ENCODE peak calls at places on chromosomes 6 and 20, in four cellular contexts. One of them, this sample, is unnamed.

GRCh38 chr6:32843979-32844838 is at the start of gene PSMB8:
- DNase-seq in left ventricle myocardium superior: peak; percentile 96
- DNase-seq in CD4-positive, CD25-positive, alpha-beta regulatory T cell: peak; percentile 98
- DNase-seq in stimulated activated CD4-positive, alpha-beta T cell treated with anti-CD3 and anti-CD28 coated beads, Interleukin-15, amount 100 ng/mL, for 1 hour: peak; percentile 92
- DNase-seq in this sample: peak; percentile 97

GRCh38 chr20:37901667-37902503 is 1.0 kb upstream of the VSTM2L start:
- DNase-seq in CD4-positive, CD25-positive, alpha-beta regulatory T cell: no peak
- DNase-seq in left ventricle myocardium superior: no peak
- DNase-seq in stimulated activated CD4-positive, alpha-beta T cell treated with anti-CD3 and anti-CD28 coated beads, Interleukin-15, amount 100 ng/mL, for 1 hour: no peak
- DNase-seq in this sample: no peak

GRCh38 chr6:149112976-149113375 is 204.5 kb upstream of the TAB2 start:
- DNase-seq in CD4-positive, CD25-positive, alpha-beta regulatory T cell: no peak
- DNase-seq in stimulated activated CD4-positive, alpha-beta T cell treated with anti-CD3 and anti-CD28 coated beads, Interleukin-15, amount 100 ng/mL, for 1 hour: no peak
- DNase-seq in left ventricle myocardium superior: no peak
- DNase-seq in this sample: no peak

GRCh38 chr6:159979136-159979874 is 10.4 kb downstream of the IGF2R start:
- DNase-seq in CD4-positive, CD25-positive, alpha-beta regulatory T cell: no peak
- DNase-seq in stimulated activated CD4-positive, alpha-beta T cell treated with anti-CD3 and anti-CD28 coated beads, Interleukin-15, amount 100 ng/mL, for 1 hour: peak; percentile 36
- DNase-seq in left ventricle myocardium superior: peak; percentile 43
- DNase-seq in this sample: no peak

GRCh38 chr20:31643522-31643921 is 5.8 kb downstream of the COX4I2 start:
- DNase-seq in stimulated activated CD4-positive, alpha-beta T cell treated with anti-CD3 and anti-CD28 coated beads, Interleukin-15, amount 100 ng/mL, for 1 hour: no peak
- DNase-seq in left ventricle myocardium superior: no peak
- DNase-seq in CD4-positive, CD25-positive, alpha-beta regulatory T cell: no peak
- DNase-seq in this sample: peak; percentile 1

GRCh38 chr20:36526521-36527011 is 14.8 kb upstream of the MYL9 start:
- DNase-seq in stimulated activated CD4-positive, alpha-beta T cell treated with anti-CD3 and anti-CD28 coated beads, Interleukin-15, amount 100 ng/mL, for 1 hour: no peak
- DNase-seq in CD4-positive, CD25-positive, alpha-beta regulatory T cell: no peak
- DNase-seq in left ventricle myocardium superior: no peak
- DNase-seq in this sample: no peak

GRCh38 chr20:50260480-50261221 is 70.0 kb downstream of the CEBPB start:
- DNase-seq in CD4-positive, CD25-positive, alpha-beta regulatory T cell: no peak
- DNase-seq in stimulated activated CD4-positive, alpha-beta T cell treated with anti-CD3 and anti-CD28 coated beads, Interleukin-15, amount 100 ng/mL, for 1 hour: no peak
- DNase-seq in left ventricle myocardium superior: no peak
- DNase-seq in this sample: peak; percentile 61

GRCh38 chr20:57207251-57207650 is 59.2 kb downstream of the BMP7 start:
- DNase-seq in CD4-positive, CD25-positive, alpha-beta regulatory T cell: no peak
- DNase-seq in left ventricle myocardium superior: no peak
- DNase-seq in stimulated activated CD4-positive, alpha-beta T cell treated with anti-CD3 and anti-CD28 coated beads, Interleukin-15, amount 100 ng/mL, for 1 hour: no peak
- DNase-seq in this sample: no peak

GRCh38 chr6:38225766-38226165 is 406.2 kb downstream of the ZFAND3 start:
- DNase-seq in CD4-positive, CD25-positive, alpha-beta regulatory T cell: no peak
- DNase-seq in stimulated activated CD4-positive, alpha-beta T cell treated with anti-CD3 and anti-CD28 coated beads, Interleukin-15, amount 100 ng/mL, for 1 hour: no peak
- DNase-seq in left ventricle myocardium superior: no peak
- DNase-seq in this sample: no peak

GRCh38 chr6:112365952-112366351 is 18.8 kb downstream of the RFPL4B start:
- DNase-seq in left ventricle myocardium superior: no peak
- DNase-seq in CD4-positive, CD25-positive, alpha-beta regulatory T cell: no peak
- DNase-seq in stimulated activated CD4-positive, alpha-beta T cell treated with anti-CD3 and anti-CD28 coated beads, Interleukin-15, amount 100 ng/mL, for 1 hour: no peak
- DNase-seq in this sample: no peak

GRCh38 chr6:55569638-55570037 is 9.4 kb downstream of the HMGCLL1 start:
- DNase-seq in CD4-positive, CD25-positive, alpha-beta regulatory T cell: no peak
- DNase-seq in left ventricle myocardium superior: peak; percentile 63
- DNase-seq in stimulated activated CD4-positive, alpha-beta T cell treated with anti-CD3 and anti-CD28 coated beads, Interleukin-15, amount 100 ng/mL, for 1 hour: no peak
- DNase-seq in this sample: peak; percentile 73

GRCh38 chr20:60820149-60820548 is 431.9 kb upstream of the CDH4 start:
- DNase-seq in left ventricle myocardium superior: no peak
- DNase-seq in CD4-positive, CD25-positive, alpha-beta regulatory T cell: no peak
- DNase-seq in stimulated activated CD4-positive, alpha-beta T cell treated with anti-CD3 and anti-CD28 coated beads, Interleukin-15, amount 100 ng/mL, for 1 hour: no peak
- DNase-seq in this sample: no peak

GRCh38 chr6:126118058-126118759 is 131.9 kb downstream of the TRMT11 start:
- DNase-seq in CD4-positive, CD25-positive, alpha-beta regulatory T cell: no peak
- DNase-seq in stimulated activated CD4-positive, alpha-beta T cell treated with anti-CD3 and anti-CD28 coated beads, Interleukin-15, amount 100 ng/mL, for 1 hour: no peak
- DNase-seq in left ventricle myocardium superior: no peak
- DNase-seq in this sample: no peak

GRCh38 chr20:12315652-12316051 is 398.0 kb downstream of the BTBD3 start:
- DNase-seq in left ventricle myocardium superior: no peak
- DNase-seq in CD4-positive, CD25-positive, alpha-beta regulatory T cell: no peak
- DNase-seq in stimulated activated CD4-positive, alpha-beta T cell treated with anti-CD3 and anti-CD28 coated beads, Interleukin-15, amount 100 ng/mL, for 1 hour: no peak
- DNase-seq in this sample: no peak

GRCh38 chr6:82246802-82247633 is 526 bp downstream of the IBTK start:
- DNase-seq in left ventricle myocardium superior: peak; percentile 70
- DNase-seq in stimulated activated CD4-positive, alpha-beta T cell treated with anti-CD3 and anti-CD28 coated beads, Interleukin-15, amount 100 ng/mL, for 1 hour: no peak
- DNase-seq in CD4-positive, CD25-positive, alpha-beta regulatory T cell: no peak
- DNase-seq in this sample: peak; percentile 76

GRCh38 chr6:143700684-143701342 is 23.0 kb downstream of the PHACTR2 start:
- DNase-seq in left ventricle myocardium superior: no peak
- DNase-seq in CD4-positive, CD25-positive, alpha-beta regulatory T cell: no peak
- DNase-seq in stimulated activated CD4-positive, alpha-beta T cell treated with anti-CD3 and anti-CD28 coated beads, Interleukin-15, amount 100 ng/mL, for 1 hour: no peak
- DNase-seq in this sample: no peak

GRCh38 chr20:15789083-15789482 is 784.2 kb downstream of the KIF16B start:
- DNase-seq in stimulated activated CD4-positive, alpha-beta T cell treated with anti-CD3 and anti-CD28 coated beads, Interleukin-15, amount 100 ng/mL, for 1 hour: no peak
- DNase-seq in CD4-positive, CD25-positive, alpha-beta regulatory T cell: no peak
- DNase-seq in left ventricle myocardium superior: no peak
- DNase-seq in this sample: no peak

GRCh38 chr20:10209091-10209490 is 9.5 kb upstream of the SNAP25 start:
- DNase-seq in stimulated activated CD4-positive, alpha-beta T cell treated with anti-CD3 and anti-CD28 coated beads, Interleukin-15, amount 100 ng/mL, for 1 hour: no peak
- DNase-seq in CD4-positive, CD25-positive, alpha-beta regulatory T cell: no peak
- DNase-seq in left ventricle myocardium superior: no peak
- DNase-seq in this sample: no peak

GRCh38 chr20:20624914-20625313 is 87.5 kb downstream of the RALGAPA2 start:
- DNase-seq in CD4-positive, CD25-positive, alpha-beta regulatory T cell: no peak
- DNase-seq in left ventricle myocardium superior: no peak
- DNase-seq in stimulated activated CD4-positive, alpha-beta T cell treated with anti-CD3 and anti-CD28 coated beads, Interleukin-15, amount 100 ng/mL, for 1 hour: no peak
- DNase-seq in this sample: no peak

GRCh38 chr20:8646716-8647115 is 422.2 kb upstream of the PLCB4 start:
- DNase-seq in left ventricle myocardium superior: no peak
- DNase-seq in CD4-positive, CD25-positive, alpha-beta regulatory T cell: no peak
- DNase-seq in stimulated activated CD4-positive, alpha-beta T cell treated with anti-CD3 and anti-CD28 coated beads, Interleukin-15, amount 100 ng/mL, for 1 hour: no peak
- DNase-seq in this sample: no peak

GRCh38 chr6:75183099-75183541 is 22.7 kb downstream of the COL12A1 start:
- DNase-seq in stimulated activated CD4-positive, alpha-beta T cell treated with anti-CD3 and anti-CD28 coated beads, Interleukin-15, amount 100 ng/mL, for 1 hour: no peak
- DNase-seq in left ventricle myocardium superior: no peak
- DNase-seq in CD4-positive, CD25-positive, alpha-beta regulatory T cell: no peak
- DNase-seq in this sample: no peak

GRCh38 chr6:136087986-136088385 is 162.1 kb downstream of the MTFR2 start:
- DNase-seq in left ventricle myocardium superior: no peak
- DNase-seq in stimulated activated CD4-positive, alpha-beta T cell treated with anti-CD3 and anti-CD28 coated beads, Interleukin-15, amount 100 ng/mL, for 1 hour: no peak
- DNase-seq in CD4-positive, CD25-positive, alpha-beta regulatory T cell: no peak
- DNase-seq in this sample: no peak

GRCh38 chr6:150881911-150882481 is 16.5 kb downstream of the MTHFD1L start:
- DNase-seq in CD4-positive, CD25-positive, alpha-beta regulatory T cell: no peak
- DNase-seq in left ventricle myocardium superior: peak; percentile 55
- DNase-seq in stimulated activated CD4-positive, alpha-beta T cell treated with anti-CD3 and anti-CD28 coated beads, Interleukin-15, amount 100 ng/mL, for 1 hour: no peak
- DNase-seq in this sample: peak; percentile 61

GRCh38 chr6:38078671-38079070 is 259.1 kb downstream of the ZFAND3 start:
- DNase-seq in CD4-positive, CD25-positive, alpha-beta regulatory T cell: no peak
- DNase-seq in left ventricle myocardium superior: no peak
- DNase-seq in stimulated activated CD4-positive, alpha-beta T cell treated with anti-CD3 and anti-CD28 coated beads, Interleukin-15, amount 100 ng/mL, for 1 hour: no peak
- DNase-seq in this sample: no peak

This sample was measured in Right ventricle myocardium superior.